ENCODE peak calls at places on chromosome 2, in five cellular contexts. Z is Calu3, E is spleen, I is prostate gland, L is mucosa of descending colon. R is an unnamed sample.

GRCh38 chr2:105842555-105842954 is 97.8 kb downstream of the NCK2 start:
- DNase-seq in Z (no peak), E (no peak), I (no peak), L (no peak), R (no peak)

GRCh38 chr2:53460347-53460746 is 307.3 kb upstream of the CHAC2 start:
- DNase-seq in Z (peak), E (no peak), I (no peak), L (peak), R (no peak)

GRCh38 chr2:20536619-20537422 is 89.9 kb downstream of the RHOB start:
- DNase-seq in Z (no peak), E (peak), I (peak), L (no peak), R (no peak)

GRCh38 chr2:46690825-46691224 is 211.5 kb downstream of the TMEM247 start:
- DNase-seq in Z (no peak), E (no peak), I (no peak), L (no peak), R (no peak)

GRCh38 chr2:74186038-74186437 is 7.4 kb upstream of the MOB1A start:
- DNase-seq in Z (no peak), E (peak), I (no peak), L (no peak), R (no peak)

GRCh38 chr2:199602271-199602895 is 144.6 kb upstream of the SATB2 start:
- DNase-seq in Z (peak), E (no peak), I (no peak), L (peak), R (no peak)

GRCh38 chr2:177589191-177589590 is 196.6 kb downstream of the AGPS start:
- DNase-seq in Z (no peak), E (no peak), I (no peak), L (no peak), R (no peak)

GRCh38 chr2:116809074-116809473 is 1005.4 kb upstream of the DDX18 start:
- DNase-seq in Z (no peak), E (no peak), I (no peak), L (no peak), R (no peak)

GRCh38 chr2:10120938-10121574 is 1.5 kb upstream of the RRM2 start:
- DNase-seq in Z (peak), E (peak), I (no peak), L (peak), R (no peak)

GRCh38 chr2:101149241-101150192 is 1.7 kb downstream of the TBC1D8 start:
- DNase-seq in Z (peak), E (no peak), I (peak), L (peak), R (no peak)

GRCh38 chr2:236512902-236513433 is 56.7 kb upstream of the ACKR3 start:
- DNase-seq in Z (peak), E (peak), I (peak), L (peak), R (peak)

GRCh38 chr2:70616168-70616694 is 62.6 kb upstream of the TGFA start:
- DNase-seq in Z (peak), E (no peak), I (no peak), L (peak), R (no peak)

GRCh38 chr2:235709969-235710879 is 216.4 kb downstream of the AGAP1 start:
- DNase-seq in Z (peak), E (no peak), I (no peak), L (no peak), R (no peak)

GRCh38 chr2:239944706-239945551 is 80.2 kb downstream of the NDUFA10 start:
- DNase-seq in Z (no peak), E (peak), I (no peak), L (no peak), R (no peak)

GRCh38 chr2:184689633-184690032 is 91.3 kb downstream of the ZNF804A start:
- DNase-seq in Z (no peak), E (no peak), I (no peak), L (no peak), R (no peak)

GRCh38 chr2:155905640-155906039 is 426.9 kb downstream of the NR4A2 start:
- DNase-seq in Z (no peak), E (no peak), I (no peak), L (no peak), R (no peak)

GRCh38 chr2:224882291-224883171 is 159.7 kb downstream of the DOCK10 start:
- DNase-seq in Z (no peak), E (no peak), I (no peak), L (no peak), R (no peak)

GRCh38 chr2:133967326-133967725 is 286.5 kb upstream of the MGAT5 start:
- DNase-seq in Z (no peak), E (no peak), I (no peak), L (no peak), R (no peak)

GRCh38 chr2:101501443-101501842 is 26.5 kb upstream of the RFX8 start:
- DNase-seq in Z (no peak), E (no peak), I (no peak), L (no peak), R (no peak)

GRCh38 chr2:46862430-46862829 is 53.2 kb downstream of the MCFD2 start:
- DNase-seq in Z (no peak), E (no peak), I (no peak), L (no peak), R (no peak)

GRCh38 chr2:18345848-18346247 is 214.6 kb downstream of the RDH14 start:
- DNase-seq in Z (peak), E (no peak), I (peak), L (peak), R (no peak)

GRCh38 chr2:84847326-84848050 is 33.4 kb downstream of the TRABD2A start:
- DNase-seq in Z (no peak), E (no peak), I (no peak), L (no peak), R (no peak)

GRCh38 chr2:50491541-50492114 is 540.3 kb downstream of the NRXN1 start:
- DNase-seq in Z (peak), E (no peak), I (peak), L (no peak), R (peak)

GRCh38 chr2:182324665-182325064 is 102.2 kb downstream of the PDE1A start:
- DNase-seq in Z (no peak), E (no peak), I (no peak), L (no peak), R (no peak)

GRCh38 chr2:220664272-220665107 is 907.6 kb downstream of the EPHA4 start:
- DNase-seq in Z (no peak), E (no peak), I (no peak), L (no peak), R (no peak)

GRCh38 chr2:238914648-238915015 is 66.7 kb downstream of the TWIST2 start:
- DNase-seq in Z (no peak), E (peak), I (no peak), L (no peak), R (no peak)

GRCh38 chr2:206225435-206226232 is 48.8 kb upstream of the ZDBF2 start:
- DNase-seq in Z (no peak), E (no peak), I (no peak), L (no peak), R (no peak)

GRCh38 chr2:206229642-206230041 is 44.8 kb upstream of the ZDBF2 start:
- DNase-seq in Z (no peak), E (no peak), I (no peak), L (no peak), R (no peak)

GRCh38 chr2:206231669-206232286 is 42.7 kb upstream of the ZDBF2 start:
- DNase-seq in Z (no peak), E (no peak), I (no peak), L (no peak), R (no peak)

GRCh38 chr2:206232287-206233035 is 42.0 kb upstream of the ZDBF2 start:
- DNase-seq in Z (no peak), E (no peak), I (no peak), L (no peak), R (no peak)

GRCh38 chr2:206230060-206230890 is 44.2 kb upstream of the ZDBF2 start:
- DNase-seq in Z (no peak), E (no peak), I (no peak), L (no peak), R (no peak)
- TF ChIP-seq CTCF in Z (no peak), E (no peak), I (no peak), L (no peak), R (no peak)

DNA sequence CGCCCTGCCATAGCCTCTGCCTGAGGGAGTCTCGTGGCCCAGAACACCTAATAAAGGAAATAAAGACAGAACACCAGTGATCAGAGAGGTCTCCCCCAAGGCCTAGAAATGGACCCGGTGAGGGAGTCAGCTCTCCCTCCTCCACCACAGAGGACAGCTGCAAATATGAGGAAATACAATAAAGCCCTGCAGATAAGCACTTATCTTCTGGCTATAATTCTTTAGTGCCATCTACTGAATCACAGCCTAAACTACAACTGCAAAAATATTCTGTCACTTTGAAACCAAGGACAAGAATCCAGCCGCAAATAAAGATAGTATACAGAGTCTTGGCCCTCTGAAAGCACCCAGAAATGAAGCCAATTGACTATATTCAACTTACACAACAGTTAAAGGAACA is 42.4 kb upstream of the TACR1 start:
- DNase-seq in Z (no peak), E (no peak), I (no peak), L (no peak), R (no peak)
- TF ChIP-seq CTCF in Z (no peak), E (no peak), I (no peak), L (no peak), R (no peak)

GRCh38 chr2:145017149-145017548 is 497.2 kb upstream of the ZEB2 start:
- DNase-seq in Z (no peak), E (no peak), I (no peak), L (no peak), R (no peak)
- TF ChIP-seq CTCF in Z (no peak), E (no peak), I (no peak), L (no peak), R (no peak)

GRCh38 chr2:137838255-137839092 is 125.8 kb upstream of the HNMT start:
- DNase-seq in Z (no peak), E (no peak), I (no peak), L (no peak), R (peak)
- TF ChIP-seq CTCF in Z (no peak), E (peak), I (peak), L (no peak), R (peak)

GRCh38 chr2:158616480-158616879 is 159.7 kb downstream of the PKP4 start:
- DNase-seq in Z (no peak), E (no peak), I (no peak), L (no peak), R (no peak)

GRCh38 chr2:158619496-158619895 is 162.7 kb downstream of the PKP4 start:
- DNase-seq in Z (no peak), E (no peak), I (peak), L (no peak), R (no peak)

GRCh38 chr2:158624071-158624470 is 167.3 kb downstream of the PKP4 start:
- DNase-seq in Z (no peak), E (no peak), I (no peak), L (no peak), R (no peak)

GRCh38 chr2:158620656-158621055 is 163.9 kb downstream of the PKP4 start:
- DNase-seq in Z (no peak), E (no peak), I (no peak), L (no peak), R (no peak)

GRCh38 chr2:158618859-158619490 is 162.2 kb downstream of the PKP4 start:
- DNase-seq in Z (no peak), E (no peak), I (no peak), L (no peak), R (no peak)
- TF ChIP-seq CTCF in Z (no peak), E (no peak), I (no peak), L (no peak), R (no peak)

DNA sequence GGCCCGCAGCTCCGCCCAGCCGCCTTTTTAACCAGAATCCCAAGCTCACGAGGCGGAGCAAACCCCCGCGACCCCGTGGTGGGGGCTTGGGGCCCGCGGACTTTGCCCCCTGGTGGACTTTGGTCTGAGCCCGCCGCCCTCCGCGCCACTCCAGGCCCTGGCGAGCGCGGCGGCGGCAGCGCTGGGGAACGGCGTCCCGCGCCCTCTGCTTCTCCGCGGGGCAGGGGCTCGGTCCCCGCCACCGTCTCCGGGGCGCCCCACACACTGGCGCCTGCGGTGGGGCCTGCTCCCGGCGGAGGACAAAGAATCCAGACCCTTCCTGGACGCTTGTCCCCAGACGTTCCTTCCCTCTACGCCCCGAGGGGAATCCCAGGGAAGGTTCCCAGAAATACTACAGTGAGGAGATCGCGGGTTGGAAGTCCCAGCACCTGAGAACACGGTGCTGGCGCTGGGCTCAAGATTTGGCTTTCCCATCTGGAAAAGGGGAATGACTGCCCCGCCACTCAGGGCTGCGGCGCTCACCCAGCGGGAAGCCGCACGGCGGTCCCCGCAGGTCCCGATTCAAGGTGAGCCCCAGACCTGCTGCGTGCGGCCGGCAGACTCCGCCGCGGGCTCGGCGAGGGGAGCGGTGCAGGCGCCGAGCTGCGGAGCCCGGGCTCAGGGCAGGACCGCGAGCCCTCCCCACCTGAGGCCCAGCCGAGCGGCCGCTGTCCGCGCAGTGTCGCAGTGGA is at the start of gene HAAO:
- DNase-seq in Z (peak), E (peak), I (no peak), L (no peak), R (peak)
- TF ChIP-seq CTCF in Z (peak), E (peak), I (peak), L (no peak), R (no peak)